ENCODE peak calls at places on chromosomes 6 and 20, in nine cellular contexts. H is heart right ventricle; Y is psoas muscle; Q is stimulated activated CD4-positive, alpha-beta T cell treated with anti-CD3 and anti-CD28 coated beads, Interleukin-15, amount 100 ng/mL, for 1 hour; F is effector memory CD8-positive, alpha-beta T cell; E is NCI-H524; G is stomach; N is EH; P is effector memory CD4-positive, alpha-beta T cell. I is an unnamed sample.

GRCh38 chr6:129050086-129050485 is 167.1 kb downstream of the LAMA2 start:
- DNase-seq in H (no peak), Y (no peak), Q (no peak), F (no peak), E (no peak), G (no peak), N (peak; percentile 77), P (no peak), I (no peak)

GRCh38 chr20:58720890-58721289 is 28.3 kb downstream of the NPEPL1 start:
- DNase-seq in H (no peak), Y (no peak), Q (no peak), F (no peak), E (no peak), G (no peak), N (no peak), P (no peak), I (no peak)

GRCh38 chr6:155195903-155196302 is 67.9 kb upstream of the CLDN20 start:
- DNase-seq in H (no peak), Y (no peak), Q (no peak), F (no peak), E (no peak), G (no peak), N (no peak), P (no peak), I (no peak)

GRCh38 chr20:4809707-4810106 is 88.0 kb downstream of the PRND start:
- DNase-seq in H (no peak), Y (no peak), Q (no peak), F (no peak), E (no peak), G (no peak), N (no peak), P (no peak), I (no peak)

GRCh38 chr6:45486739-45487138 is 109.0 kb upstream of the SUPT3H start:
- DNase-seq in H (no peak), Y (no peak), Q (no peak), F (no peak), E (no peak), G (no peak), N (no peak), P (no peak), I (no peak)

GRCh38 chr6:705047-705446 is 12.1 kb upstream of the EXOC2 start:
- DNase-seq in H (no peak), Y (no peak), Q (no peak), F (no peak), E (no peak), G (no peak), N (no peak), P (no peak), I (no peak)

GRCh38 chr6:160386869-160387518 is 38.8 kb downstream of the SLC22A3 start:
- DNase-seq in H (no peak), Y (peak; percentile 77), Q (no peak), F (no peak), E (no peak), G (peak; percentile 68), N (no peak), P (no peak), I (peak; percentile 44)

GRCh38 chr6:7559651-7560385 is 18.3 kb downstream of the DSP start:
- DNase-seq in H (no peak), Y (no peak), Q (no peak), F (no peak), E (no peak), G (no peak), N (no peak), P (no peak), I (no peak)

GRCh38 chr20:63005862-63006564 is 751 bp downstream of the BHLHE23 start:
- DNase-seq in H (no peak), Y (no peak), Q (no peak), F (no peak), E (peak; percentile 60), G (no peak), N (peak; percentile 9), P (no peak), I (no peak)

I was measured in left ventricle myocardium superior.